ENCODE peak calls at places on chromosomes 13 and 19, in eight cellular contexts. One of them, this sample, is unnamed.

GRCh38 chr13:46795321-46795720 is 1.6 kb downstream of the ESD start:
- DNase-seq in breast epithelium: no peak
- DNase-seq in cardiac muscle cell: no peak
- DNase-seq in fibroblast of lung: peak; percentile 40
- DNase-seq in BE2C: no peak
- DNase-seq in CD4-positive, alpha-beta T cell: no peak
- DNase-seq in tibial artery: no peak
- DNase-seq in lower lobe of right lung: no peak
- DNase-seq in this sample: no peak

GRCh38 chr13:29923554-29924481 is 73.4 kb upstream of the UBL3 start:
- DNase-seq in breast epithelium: peak; percentile 83
- DNase-seq in cardiac muscle cell: peak; percentile 41
- DNase-seq in fibroblast of lung: peak; percentile 99
- DNase-seq in BE2C: peak; percentile 20
- DNase-seq in CD4-positive, alpha-beta T cell: peak; percentile 28
- DNase-seq in tibial artery: peak; percentile 89
- DNase-seq in lower lobe of right lung: peak; percentile 90
- DNase-seq in this sample: peak; percentile 93

GRCh38 chr19:5995606-5996005 is 17.7 kb upstream of the RANBP3 start:
- DNase-seq in breast epithelium: no peak
- DNase-seq in cardiac muscle cell: no peak
- DNase-seq in fibroblast of lung: no peak
- DNase-seq in BE2C: no peak
- DNase-seq in CD4-positive, alpha-beta T cell: no peak
- DNase-seq in tibial artery: no peak
- DNase-seq in lower lobe of right lung: no peak
- DNase-seq in this sample: no peak

GRCh38 chr13:41053384-41053826 is 7.9 kb upstream of the WBP4 start:
- DNase-seq in breast epithelium: no peak
- DNase-seq in cardiac muscle cell: no peak
- DNase-seq in fibroblast of lung: no peak
- DNase-seq in BE2C: no peak
- DNase-seq in CD4-positive, alpha-beta T cell: no peak
- DNase-seq in tibial artery: peak; percentile 66
- DNase-seq in lower lobe of right lung: no peak
- DNase-seq in this sample: no peak

GRCh38 chr19:58203814-58204475 is 21.1 kb downstream of the ZNF274 start:
- DNase-seq in breast epithelium: no peak
- DNase-seq in cardiac muscle cell: peak; percentile 5
- DNase-seq in fibroblast of lung: no peak
- DNase-seq in BE2C: no peak
- DNase-seq in CD4-positive, alpha-beta T cell: no peak
- DNase-seq in tibial artery: no peak
- DNase-seq in lower lobe of right lung: no peak
- DNase-seq in this sample: no peak

GRCh38 chr19:4974855-4975469 is 6.0 kb downstream of the KDM4B start:
- DNase-seq in breast epithelium: no peak
- DNase-seq in cardiac muscle cell: no peak
- DNase-seq in fibroblast of lung: no peak
- DNase-seq in BE2C: no peak
- DNase-seq in CD4-positive, alpha-beta T cell: no peak
- DNase-seq in tibial artery: no peak
- DNase-seq in lower lobe of right lung: no peak
- DNase-seq in this sample: no peak

GRCh38 chr19:50322931-50323781 is 6.0 kb downstream of the KCNC3 start:
- DNase-seq in breast epithelium: no peak
- DNase-seq in cardiac muscle cell: no peak
- DNase-seq in fibroblast of lung: no peak
- DNase-seq in BE2C: no peak
- DNase-seq in CD4-positive, alpha-beta T cell: no peak
- DNase-seq in tibial artery: no peak
- DNase-seq in lower lobe of right lung: no peak
- DNase-seq in this sample: no peak

GRCh38 chr19:53333071-53333465 is 481 bp upstream of the ZNF845 start:
- DNase-seq in breast epithelium: peak; percentile 34
- DNase-seq in cardiac muscle cell: peak; percentile 67
- DNase-seq in fibroblast of lung: peak; percentile 66
- DNase-seq in BE2C: peak; percentile 32
- DNase-seq in CD4-positive, alpha-beta T cell: peak; percentile 18
- DNase-seq in tibial artery: peak; percentile 55
- DNase-seq in lower lobe of right lung: peak; percentile 66
- DNase-seq in this sample: peak; percentile 87

GRCh38 chr13:30222253-30222652 is 85.1 kb downstream of the KATNAL1 start:
- DNase-seq in breast epithelium: no peak
- DNase-seq in cardiac muscle cell: no peak
- DNase-seq in fibroblast of lung: peak; percentile 9
- DNase-seq in BE2C: no peak
- DNase-seq in CD4-positive, alpha-beta T cell: no peak
- DNase-seq in tibial artery: no peak
- DNase-seq in lower lobe of right lung: no peak
- DNase-seq in this sample: no peak

GRCh38 chr13:92097337-92097903 is 699.0 kb downstream of the GPC5 start:
- DNase-seq in breast epithelium: no peak
- DNase-seq in cardiac muscle cell: no peak
- DNase-seq in fibroblast of lung: peak; percentile 1
- DNase-seq in BE2C: no peak
- DNase-seq in CD4-positive, alpha-beta T cell: no peak
- DNase-seq in tibial artery: no peak
- DNase-seq in lower lobe of right lung: no peak
- DNase-seq in this sample: no peak

GRCh38 chr13:45436953-45437352 is 18.8 kb upstream of the SLC25A30 start:
- DNase-seq in breast epithelium: no peak
- DNase-seq in cardiac muscle cell: no peak
- DNase-seq in fibroblast of lung: no peak
- DNase-seq in BE2C: no peak
- DNase-seq in CD4-positive, alpha-beta T cell: no peak
- DNase-seq in tibial artery: no peak
- DNase-seq in lower lobe of right lung: no peak
- DNase-seq in this sample: no peak

GRCh38 chr19:46878613-46879375 is 18.0 kb downstream of the ARHGAP35 start:
- DNase-seq in breast epithelium: no peak
- DNase-seq in cardiac muscle cell: no peak
- DNase-seq in fibroblast of lung: peak; percentile 95
- DNase-seq in BE2C: no peak
- DNase-seq in CD4-positive, alpha-beta T cell: no peak
- DNase-seq in tibial artery: no peak
- DNase-seq in lower lobe of right lung: no peak
- DNase-seq in this sample: peak; percentile 36

GRCh38 chr19:18161691-18162039 is 8.7 kb downstream of the PIK3R2 start:
- DNase-seq in breast epithelium: no peak
- DNase-seq in cardiac muscle cell: no peak
- DNase-seq in fibroblast of lung: no peak
- DNase-seq in BE2C: no peak
- DNase-seq in CD4-positive, alpha-beta T cell: no peak
- DNase-seq in tibial artery: no peak
- DNase-seq in lower lobe of right lung: no peak
- DNase-seq in this sample: no peak

GRCh38 chr19:41694831-41695635 is 7.0 kb upstream of the CEACAM7 start:
- DNase-seq in breast epithelium: no peak
- DNase-seq in cardiac muscle cell: no peak
- DNase-seq in fibroblast of lung: no peak
- DNase-seq in BE2C: no peak
- DNase-seq in CD4-positive, alpha-beta T cell: no peak
- DNase-seq in tibial artery: no peak
- DNase-seq in lower lobe of right lung: no peak
- DNase-seq in this sample: no peak

GRCh38 chr13:94323746-94324408 is 155.6 kb downstream of the DCT start:
- DNase-seq in breast epithelium: no peak
- DNase-seq in cardiac muscle cell: no peak
- DNase-seq in fibroblast of lung: no peak
- DNase-seq in BE2C: no peak
- DNase-seq in CD4-positive, alpha-beta T cell: peak; percentile 6
- DNase-seq in tibial artery: no peak
- DNase-seq in lower lobe of right lung: no peak
- DNase-seq in this sample: no peak

GRCh38 chr19:35090160-35090794 is 25.3 kb upstream of the FXYD3 start:
- DNase-seq in breast epithelium: peak; percentile 67
- DNase-seq in cardiac muscle cell: peak; percentile 77
- DNase-seq in fibroblast of lung: peak; percentile 44
- DNase-seq in BE2C: peak; percentile 62
- DNase-seq in CD4-positive, alpha-beta T cell: peak; percentile 24
- DNase-seq in tibial artery: peak; percentile 37
- DNase-seq in lower lobe of right lung: no peak
- DNase-seq in this sample: peak; percentile 84

GRCh38 chr19:55165952-55166529 is 372 bp downstream of the DNAAF3 start:
- DNase-seq in breast epithelium: peak; percentile 32
- DNase-seq in cardiac muscle cell: peak; percentile 91
- DNase-seq in fibroblast of lung: peak; percentile 51
- DNase-seq in BE2C: peak; percentile 84
- DNase-seq in CD4-positive, alpha-beta T cell: no peak
- DNase-seq in tibial artery: no peak
- DNase-seq in lower lobe of right lung: no peak
- DNase-seq in this sample: peak; percentile 95

GRCh38 chr13:112887557-112887991 is 81.4 kb upstream of the MCF2L start:
- DNase-seq in breast epithelium: no peak
- DNase-seq in cardiac muscle cell: no peak
- DNase-seq in fibroblast of lung: no peak
- DNase-seq in BE2C: no peak
- DNase-seq in CD4-positive, alpha-beta T cell: no peak
- DNase-seq in tibial artery: no peak
- DNase-seq in lower lobe of right lung: peak; percentile 35
- DNase-seq in this sample: no peak

GRCh38 chr19:36245210-36246005 is 30.5 kb downstream of the ZNF146 start:
- DNase-seq in breast epithelium: no peak
- DNase-seq in cardiac muscle cell: no peak
- DNase-seq in fibroblast of lung: no peak
- DNase-seq in BE2C: peak; percentile 34
- DNase-seq in CD4-positive, alpha-beta T cell: no peak
- DNase-seq in tibial artery: no peak
- DNase-seq in lower lobe of right lung: no peak
- DNase-seq in this sample: peak; percentile 95

GRCh38 chr19:42324655-42325307 is 654 bp upstream of the MEGF8 start:
- DNase-seq in breast epithelium: no peak
- DNase-seq in cardiac muscle cell: no peak
- DNase-seq in fibroblast of lung: no peak
- DNase-seq in BE2C: no peak
- DNase-seq in CD4-positive, alpha-beta T cell: no peak
- DNase-seq in tibial artery: no peak
- DNase-seq in lower lobe of right lung: no peak
- DNase-seq in this sample: peak; percentile 73

GRCh38 chr19:33400856-33401682 is 27.6 kb downstream of the CEBPG start:
- DNase-seq in breast epithelium: no peak
- DNase-seq in cardiac muscle cell: no peak
- DNase-seq in fibroblast of lung: no peak
- DNase-seq in BE2C: no peak
- DNase-seq in CD4-positive, alpha-beta T cell: no peak
- DNase-seq in tibial artery: peak; percentile 16
- DNase-seq in lower lobe of right lung: peak; percentile 41
- DNase-seq in this sample: no peak

GRCh38 chr13:100490692-100491091 is 97.9 kb downstream of the GGACT start:
- DNase-seq in breast epithelium: no peak
- DNase-seq in cardiac muscle cell: no peak
- DNase-seq in fibroblast of lung: peak; percentile 34
- DNase-seq in BE2C: no peak
- DNase-seq in CD4-positive, alpha-beta T cell: no peak
- DNase-seq in tibial artery: no peak
- DNase-seq in lower lobe of right lung: no peak
- DNase-seq in this sample: peak; percentile 88

GRCh38 chr19:42066075-42066754 is 3.8 kb downstream of the GRIK5 start:
- DNase-seq in breast epithelium: no peak
- DNase-seq in cardiac muscle cell: no peak
- DNase-seq in fibroblast of lung: peak; percentile 26
- DNase-seq in BE2C: peak; percentile 78
- DNase-seq in CD4-positive, alpha-beta T cell: no peak
- DNase-seq in tibial artery: no peak
- DNase-seq in lower lobe of right lung: no peak
- DNase-seq in this sample: peak; percentile 81

GRCh38 chr13:30581582-30581981 is 36.1 kb upstream of the USPL1 start:
- DNase-seq in breast epithelium: no peak
- DNase-seq in cardiac muscle cell: peak; percentile 30
- DNase-seq in fibroblast of lung: no peak
- DNase-seq in BE2C: no peak
- DNase-seq in CD4-positive, alpha-beta T cell: no peak
- DNase-seq in tibial artery: no peak
- DNase-seq in lower lobe of right lung: no peak
- DNase-seq in this sample: peak; percentile 54

DNA sequence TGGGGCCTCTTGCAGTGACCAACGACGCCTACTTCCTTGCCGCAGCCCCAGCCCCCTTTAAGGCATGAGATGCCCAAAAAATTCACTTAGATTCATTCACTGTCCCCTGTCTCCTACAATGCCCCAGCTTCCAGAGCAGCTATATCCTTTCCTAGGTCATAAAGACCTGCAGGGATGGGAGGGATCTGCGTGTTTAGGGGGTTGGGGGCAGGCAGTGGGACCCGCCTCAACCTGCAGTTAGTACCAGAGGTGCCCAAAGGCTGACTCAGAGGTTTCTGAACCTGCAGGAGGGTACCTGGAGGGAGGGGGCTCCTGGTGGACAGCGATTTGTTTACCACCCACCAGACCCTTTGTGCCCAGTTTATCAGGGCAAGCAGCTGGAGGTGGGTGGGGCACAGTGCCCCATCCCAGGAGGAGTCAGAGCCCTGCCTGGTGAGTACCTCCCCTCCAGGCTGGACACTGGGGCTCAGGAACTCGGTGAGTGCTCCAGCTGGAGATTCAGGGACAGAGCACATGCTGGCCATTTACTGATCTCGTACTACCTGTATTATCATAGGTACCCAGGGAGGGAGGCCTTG is 10.1 kb downstream of the RPS28 start:
- DNase-seq in breast epithelium: no peak
- DNase-seq in cardiac muscle cell: no peak
- DNase-seq in fibroblast of lung: no peak
- DNase-seq in BE2C: no peak
- DNase-seq in CD4-positive, alpha-beta T cell: no peak
- DNase-seq in tibial artery: no peak
- DNase-seq in lower lobe of right lung: no peak
- DNase-seq in this sample: peak; percentile 39
- H3K27me3 ChIP-seq in breast epithelium: peaks cover 10% of the 10 kb centered on the region
- H3K27me3 ChIP-seq in cardiac muscle cell: peaks cover 55% of the 10 kb centered on the region
- H3K27me3 ChIP-seq in fibroblast of lung: peaks cover 21% of the 10 kb centered on the region
- H3K27me3 ChIP-seq in BE2C: peaks cover 57% of the 10 kb centered on the region
- H3K27me3 ChIP-seq in CD4-positive, alpha-beta T cell: peaks cover 23% of the 10 kb centered on the region
- H3K27me3 ChIP-seq in tibial artery: no peaks in the 10 kb centered on the region
- H3K27me3 ChIP-seq in lower lobe of right lung: peaks cover 30% of the 10 kb centered on the region
- H3K27me3 ChIP-seq in this sample: peaks cover 45% of the 10 kb centered on the region

GRCh38 chr19:16117594-16118033 is 5.9 kb downstream of the RAB8A start:
- DNase-seq in breast epithelium: no peak
- DNase-seq in cardiac muscle cell: no peak
- DNase-seq in fibroblast of lung: no peak
- DNase-seq in BE2C: no peak
- DNase-seq in CD4-positive, alpha-beta T cell: no peak
- DNase-seq in tibial artery: no peak
- DNase-seq in lower lobe of right lung: no peak
- DNase-seq in this sample: peak; percentile 72
- TF ChIP-seq CTCF in breast epithelium: no peak
- TF ChIP-seq CTCF in cardiac muscle cell: no peak
- TF ChIP-seq CTCF in fibroblast of lung: no peak
- TF ChIP-seq CTCF in BE2C: no peak
- TF ChIP-seq CTCF in CD4-positive, alpha-beta T cell: no peak
- TF ChIP-seq CTCF in tibial artery: no peak
- TF ChIP-seq CTCF in lower lobe of right lung: no peak
- TF ChIP-seq CTCF in this sample: peak; percentile 48

GRCh38 chr13:80226645-80227044 is 114.3 kb downstream of the SPRY2 start:
- DNase-seq in breast epithelium: no peak
- DNase-seq in cardiac muscle cell: no peak
- DNase-seq in fibroblast of lung: no peak
- DNase-seq in BE2C: no peak
- DNase-seq in CD4-positive, alpha-beta T cell: no peak
- DNase-seq in tibial artery: no peak
- DNase-seq in lower lobe of right lung: no peak
- DNase-seq in this sample: no peak
- H3K27me3 ChIP-seq in breast epithelium: no peaks in the 10 kb centered on the region
- H3K27me3 ChIP-seq in cardiac muscle cell: no peaks in the 10 kb centered on the region
- H3K27me3 ChIP-seq in fibroblast of lung: no peaks in the 10 kb centered on the region
- H3K27me3 ChIP-seq in BE2C: no peaks in the 10 kb centered on the region
- H3K27me3 ChIP-seq in CD4-positive, alpha-beta T cell: no peaks in the 10 kb centered on the region
- H3K27me3 ChIP-seq in tibial artery: no peaks in the 10 kb centered on the region
- H3K27me3 ChIP-seq in lower lobe of right lung: no peaks in the 10 kb centered on the region
- H3K27me3 ChIP-seq in this sample: no peaks in the 10 kb centered on the region

GRCh38 chr13:48126944-48127814 is 32.3 kb upstream of the MED4 start:
- DNase-seq in breast epithelium: no peak
- DNase-seq in cardiac muscle cell: peak; percentile 71
- DNase-seq in fibroblast of lung: peak; percentile 55
- DNase-seq in BE2C: peak; percentile 64
- DNase-seq in CD4-positive, alpha-beta T cell: peak; percentile 33
- DNase-seq in tibial artery: peak; percentile 82
- DNase-seq in lower lobe of right lung: no peak
- DNase-seq in this sample: peak; percentile 78
- TF ChIP-seq CTCF in breast epithelium: peak; percentile 29
- TF ChIP-seq CTCF in cardiac muscle cell: peak; percentile 65
- TF ChIP-seq CTCF in fibroblast of lung: peak; percentile 57
- TF ChIP-seq CTCF in BE2C: peak; percentile 82
- TF ChIP-seq CTCF in CD4-positive, alpha-beta T cell: peak; percentile 81
- TF ChIP-seq CTCF in tibial artery: peak; percentile 73
- TF ChIP-seq CTCF in lower lobe of right lung: peak; percentile 75
- TF ChIP-seq CTCF in this sample: peak; percentile 91

This sample was measured in endodermal cell.